ENCODE peak calls at places on chromosome X, in six cellular contexts. X, N, B, R, Q and H are unnamed samples.

GRCh38 chrX:2614911-2615310 is 76.2 kb upstream of the CD99 start:
- DNase-seq in R (no peak), N (no peak), B (peak; percentile 83), Q (no peak), X (no peak), H (no peak)

GRCh38 chrX:9867214-9867613 is 81.0 kb downstream of the SHROOM2 start:
- DNase-seq in Q (no peak), X (no peak), R (no peak), N (no peak), B (no peak), H (no peak)

GRCh38 chrX:23937100-23937499 is 29.3 kb downstream of the CXorf58 start:
- DNase-seq in X (no peak), B (peak; percentile 3), R (no peak), N (no peak), Q (no peak), H (no peak)

GRCh38 chrX:12497832-12498591 is 293.2 kb upstream of the PRPS2 start:
- DNase-seq in B (no peak), N (no peak), X (no peak), R (no peak), Q (no peak), H (no peak)

GRCh38 chrX:53287493-53288138 is 6.2 kb upstream of the IQSEC2 start:
- DNase-seq in B (peak; percentile 66), R (peak; percentile 79), N (peak; percentile 60), X (peak; percentile 75), Q (peak; percentile 92), H (peak; percentile 84)

GRCh38 chrX:39805022-39805421 is 292.7 kb downstream of the BCOR start:
- DNase-seq in R (no peak), X (no peak), B (no peak), N (no peak), Q (no peak), H (no peak)

GRCh38 chrX:7090506-7091095 is 56.9 kb upstream of the STS start:
- DNase-seq in R (no peak), X (no peak), N (no peak), B (no peak), Q (no peak), H (no peak)

GRCh38 chrX:130637591-130637990 is 235.8 kb downstream of the RBMX2 start:
- DNase-seq in B (peak; percentile 58), N (no peak), Q (no peak), R (no peak), X (no peak), H (no peak)

GRCh38 chrX:39814391-39814790 is 283.4 kb downstream of the BCOR start:
- DNase-seq in B (peak; percentile 23), X (no peak), Q (no peak), N (no peak), R (peak; percentile 60), H (no peak)

GRCh38 chrX:132591719-132592275 is 103.0 kb upstream of the MBNL3 start:
- DNase-seq in Q (no peak), N (no peak), R (no peak), B (no peak), X (no peak), H (no peak)

GRCh38 chrX:31500920-31501319 is 429.1 kb upstream of the FTHL17 start:
- DNase-seq in Q (no peak), B (peak; percentile 36), R (no peak), X (no peak), N (no peak), H (no peak)

GRCh38 chrX:134144231-134144630 is 92.8 kb upstream of the CCDC160 start:
- DNase-seq in R (no peak), N (no peak), B (peak; percentile 1), Q (no peak), X (no peak), H (no peak)

GRCh38 chrX:9436812-9437211 is 28.0 kb upstream of the TBL1X start:
- DNase-seq in B (no peak), N (no peak), Q (no peak), R (no peak), X (no peak), H (no peak)

GRCh38 chrX:124033821-124034220 is 72.3 kb downstream of the STAG2 start:
- DNase-seq in R (no peak), B (peak; percentile 61), Q (no peak), X (no peak), N (no peak), H (no peak)

GRCh38 chrX:19272452-19272851 is 71.3 kb upstream of the PDHA1 start:
- DNase-seq in N (no peak), X (no peak), Q (no peak), R (no peak), B (peak; percentile 1), H (no peak)

GRCh38 chrX:136354201-136354600 is 53.4 kb downstream of the ADGRG4 start:
- DNase-seq in Q (no peak), N (no peak), X (no peak), B (no peak), R (no peak), H (no peak)

GRCh38 chrX:131827935-131828334 is 195.2 kb upstream of the STK26 start:
- DNase-seq in B (no peak), N (no peak), Q (no peak), X (no peak), R (no peak), H (no peak)

GRCh38 chrX:150156615-150157014 is 206.5 kb upstream of the MAMLD1 start:
- DNase-seq in B (no peak), X (no peak), Q (no peak), R (no peak), N (no peak), H (no peak)

GRCh38 chrX:74242050-74242449 is 61.9 kb upstream of the ZCCHC13 start:
- DNase-seq in R (no peak), Q (no peak), N (no peak), B (peak; percentile 76), X (no peak), H (no peak)

GRCh38 chrX:154914052-154914451 is 27.9 kb downstream of the F8A1 start:
- DNase-seq in R (no peak), N (no peak), X (no peak), B (no peak), Q (no peak), H (no peak)
- TF ChIP-seq POLR2A in R (no peak), N (no peak), X (no peak), B (no peak), Q (no peak), H (no peak)

GRCh38 chrX:103356023-103356798 is at the start of gene TCEAL9:
- DNase-seq in X (no peak), Q (no peak), B (peak; percentile 83), R (peak; percentile 64), N (peak; percentile 74), H (peak; percentile 87)
- TF ChIP-seq POLR2A in X (peak; percentile 50), Q (no peak), B (peak; percentile 92), R (peak; percentile 51), N (peak; percentile 87), H (peak; percentile 79)

GRCh38 chrX:154486052-154486395 is 391 bp downstream of the UBL4A start:
- DNase-seq in R (peak; percentile 56), N (peak; percentile 60), B (no peak), X (peak; percentile 8), Q (no peak), H (peak; percentile 74)
- TF ChIP-seq POLR2A in R (no peak), N (no peak), B (no peak), X (no peak), Q (no peak), H (no peak)

GRCh38 chrX:13652256-13653021 is 502 bp upstream of the TCEANC start:
- DNase-seq in R (no peak), X (no peak), Q (no peak), N (no peak), B (peak; percentile 98), H (no peak)
- TF ChIP-seq POLR2A in R (no peak), X (no peak), Q (no peak), N (no peak), B (no peak), H (no peak)